ENCODE peak calls at places on chromosome 16, in five cellular contexts. J, K, X, Y and V are unnamed samples.

GRCh38 chr16:4801051-4801961 is 1.1 kb downstream of the ROGDI start:
- DNase-seq in J (no peak), K (no peak), X (no peak), Y (no peak), V (no peak)

GRCh38 chr16:89873109-89873821 is at the start of gene TCF25:
- DNase-seq in J (peak), K (peak), X (peak), Y (peak), V (peak)

GRCh38 chr16:2717360-2718263 is 2.4 kb downstream of the PRSS27 start:
- DNase-seq in J (no peak), K (no peak), X (no peak), Y (no peak), V (no peak)

GRCh38 chr16:55494994-55495421 is 13.9 kb upstream of the LPCAT2 start:
- DNase-seq in J (no peak), K (no peak), X (no peak), Y (peak), V (no peak)

GRCh38 chr16:10859020-10859419 is 18.0 kb upstream of the CIITA start:
- DNase-seq in J (no peak), K (no peak), X (no peak), Y (no peak), V (no peak)

GRCh38 chr16:67068212-67068753 is 39.3 kb downstream of the CBFB start:
- DNase-seq in J (no peak), K (no peak), X (no peak), Y (peak), V (peak)

GRCh38 chr16:49725651-49726050 is 130.3 kb downstream of the ZNF423 start:
- DNase-seq in J (no peak), K (no peak), X (no peak), Y (no peak), V (no peak)

GRCh38 chr16:31696968-31697743 is 169.5 kb downstream of the AHSP start:
- DNase-seq in J (no peak), K (no peak), X (no peak), Y (peak), V (no peak)

GRCh38 chr16:89478576-89479221 is 11.7 kb downstream of the ANKRD11 start:
- DNase-seq in J (no peak), K (no peak), X (no peak), Y (peak), V (peak)

GRCh38 chr16:53465606-53466290 is 31.5 kb downstream of the RBL2 start:
- DNase-seq in J (no peak), K (no peak), X (no peak), Y (peak), V (no peak)

GRCh38 chr16:55948230-55948629 is 73.1 kb upstream of the CES5A start:
- DNase-seq in J (no peak), K (no peak), X (no peak), Y (no peak), V (no peak)

GRCh38 chr16:14289692-14290340 is 218.7 kb downstream of the MRTFB start:
- DNase-seq in J (peak), K (no peak), X (peak), Y (no peak), V (peak)

GRCh38 chr16:81632392-81633146 is 146.5 kb upstream of the PLCG2 start:
- DNase-seq in J (peak), K (no peak), X (peak), Y (peak), V (peak)

GRCh38 chr16:11105038-11105903 is 150.7 kb downstream of the SOCS1 start:
- DNase-seq in J (peak), K (no peak), X (no peak), Y (peak), V (no peak)

GRCh38 chr16:19135896-19136438 is 22.2 kb downstream of the ITPRIPL2 start:
- DNase-seq in J (no peak), K (peak), X (peak), Y (no peak), V (peak)

GRCh38 chr16:7294020-7294419 is 38.6 kb upstream of the RBFOX1 start:
- DNase-seq in J (no peak), K (no peak), X (no peak), Y (no peak), V (no peak)

GRCh38 chr16:63422633-63423032 is 1386.4 kb upstream of the CDH8 start:
- DNase-seq in J (no peak), K (no peak), X (no peak), Y (no peak), V (no peak)

GRCh38 chr16:81167851-81168250 is 70.6 kb upstream of the BCO1 start:
- DNase-seq in J (no peak), K (peak), X (no peak), Y (no peak), V (no peak)